ENCODE peak calls at places on chromosomes 5 and 9, in six cellular contexts. G is H9; Z is tibial nerve; P is ovary; C is CD8-positive, alpha-beta T cell; M is transverse colon. D is an unnamed sample. For H3K4me1, the result is how much of the 10 kb centered on the place peaks cover.

GRCh38 chr5:34789021-34789531 is 49.9 kb upstream of the TTC23L start:
- DNase-seq in G (no peak), Z (no peak), P (no peak), C (no peak), M (no peak), D (peak)

GRCh38 chr9:89154651-89155336 is 23.8 kb downstream of the SHC3 start:
- DNase-seq in G (no peak), Z (no peak), P (no peak), C (no peak), M (no peak), D (no peak)

GRCh38 chr9:99162759-99163364 is 57.9 kb downstream of the TGFBR1 start:
- DNase-seq in G (no peak), Z (no peak), P (no peak), C (no peak), M (no peak), D (no peak)

GRCh38 chr5:142014911-142015584 is 2.2 kb upstream of the GNPDA1 start:
- DNase-seq in G (no peak), Z (peak), P (peak), C (no peak), M (no peak), D (no peak)

GRCh38 chr5:170791325-170791954 is 7.9 kb downstream of the GABRP start:
- DNase-seq in G (peak), Z (peak), P (no peak), C (no peak), M (peak), D (peak)

GRCh38 chr9:127722055-127722454 is 6.2 kb downstream of the TTC16 start:
- DNase-seq in G (no peak), Z (no peak), P (no peak), C (no peak), M (no peak), D (no peak)

GRCh38 chr5:36403601-36404311 is 102.1 kb upstream of the RANBP3L start:
- DNase-seq in G (no peak), Z (peak), P (peak), C (no peak), M (no peak), D (peak)

GRCh38 chr5:150131461-150131860 is 24.2 kb downstream of the PDGFRB start:
- DNase-seq in G (no peak), Z (no peak), P (no peak), C (no peak), M (no peak), D (no peak)

GRCh38 chr5:54024466-54024865 is 285.9 kb downstream of the ARL15 start:
- DNase-seq in G (no peak), Z (no peak), P (no peak), C (no peak), M (no peak), D (no peak)

GRCh38 chr5:132426525-132427138 is 57.1 kb downstream of the SLC22A5 start:
- DNase-seq in G (peak), Z (peak), P (peak), C (peak), M (peak), D (peak)

GRCh38 chr5:173809014-173809413 is 79.1 kb upstream of the CPEB4 start:
- DNase-seq in G (no peak), Z (no peak), P (no peak), C (no peak), M (no peak), D (no peak)

GRCh38 chr9:69546265-69546664 is 125.9 kb downstream of the APBA1 start:
- DNase-seq in G (peak), Z (no peak), P (no peak), C (no peak), M (peak), D (peak)

GRCh38 chr9:70484232-70485130 is 70.0 kb upstream of the KLF9 start:
- DNase-seq in G (peak), Z (peak), P (peak), C (no peak), M (peak), D (peak)

GRCh38 chr5:169226904-169227303 is 74.0 kb downstream of the SLIT3 start:
- DNase-seq in G (no peak), Z (no peak), P (no peak), C (no peak), M (no peak), D (no peak)
- TF ChIP-seq CTCF in G (peak), Z (no peak), P (no peak), C (no peak), M (no peak), D (no peak)

GRCh38 chr9:135678236-135679017 is 15.3 kb downstream of the LCN9 start:
- DNase-seq in G (no peak), Z (no peak), P (no peak), C (no peak), M (no peak), D (no peak)
- H3K4me1 ChIP-seq in G (under half), Z (under half), P (under half), C (under half), M (under half), D (under half)

DNA sequence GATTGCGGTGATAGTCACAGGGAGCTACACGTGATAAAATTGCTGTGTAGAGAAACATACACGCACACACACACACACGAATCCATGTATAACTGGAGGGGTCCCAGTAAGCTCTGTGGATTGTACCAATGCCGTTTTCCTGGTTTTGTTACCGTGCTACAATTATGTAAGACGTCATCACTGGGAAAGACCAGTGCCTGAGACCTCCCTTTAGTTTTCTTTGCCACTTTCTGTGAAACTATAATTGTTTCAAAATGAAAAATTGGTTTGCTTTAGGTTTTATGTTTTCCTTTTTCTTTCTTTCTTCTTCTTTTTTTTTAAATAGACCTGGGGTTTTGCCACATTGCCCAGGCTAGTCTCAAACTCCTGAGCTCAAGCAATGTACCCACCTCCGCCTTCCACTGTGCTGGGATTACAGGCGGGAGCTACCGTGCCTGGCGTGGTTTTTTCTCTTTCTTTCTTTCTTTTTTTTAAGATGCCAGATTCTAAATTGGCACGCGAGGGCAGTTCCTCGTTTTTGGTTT is 21.3 kb downstream of the OR2V2 start:
- DNase-seq in G (no peak), Z (no peak), P (no peak), C (no peak), M (no peak), D (no peak)
- H3K27ac ChIP-seq in G (no peak), Z (no peak), P (no peak), C (no peak), M (no peak), D (no peak)

DNA sequence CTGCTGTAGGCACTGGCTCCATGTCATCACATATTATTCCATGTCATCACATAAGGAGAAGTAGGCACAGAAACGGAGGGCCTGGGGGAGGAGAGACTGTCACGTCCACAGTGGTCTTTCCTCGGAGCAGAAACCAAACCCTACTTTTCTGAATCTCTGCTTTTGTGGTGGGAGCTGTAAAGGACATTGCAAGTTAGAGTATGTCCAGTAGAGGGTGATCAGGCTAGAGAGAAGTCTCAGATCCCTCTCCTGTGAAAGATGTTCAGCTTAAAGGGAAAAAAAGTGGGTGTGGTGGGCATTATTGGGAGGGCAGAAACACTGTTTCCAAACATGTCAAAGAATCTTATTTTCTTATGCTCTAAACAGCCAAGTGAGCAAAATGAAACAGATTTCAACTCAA is 19.4 kb upstream of the FBP2 start:
- DNase-seq in G (no peak), Z (no peak), P (no peak), C (no peak), M (no peak), D (no peak)
- TF ChIP-seq CTCF in G (peak), Z (no peak), P (no peak), C (no peak), M (no peak), D (no peak)

DNA sequence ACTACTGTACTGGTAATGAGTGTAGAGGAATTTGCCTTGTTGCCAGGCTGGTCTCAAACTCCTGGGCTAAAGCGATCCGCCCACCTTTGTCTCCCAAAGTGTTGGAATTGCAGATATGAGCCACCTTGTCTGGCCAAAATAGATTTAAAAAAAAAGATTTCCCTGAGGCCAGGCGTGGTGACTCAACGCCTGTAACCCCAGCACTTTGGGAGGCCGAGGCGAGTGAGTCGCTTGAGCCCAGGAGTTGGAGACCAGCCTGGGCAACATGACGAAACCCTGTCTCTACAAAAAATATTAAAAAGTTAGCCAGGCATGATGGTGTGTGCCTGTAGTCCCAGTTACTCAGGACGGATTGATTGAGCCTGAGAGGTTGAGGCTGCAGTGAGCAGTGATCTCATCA is 62.5 kb downstream of the IPO11 start:
- DNase-seq in G (no peak), Z (no peak), P (no peak), C (no peak), M (no peak), D (no peak)
- H3K4me1 ChIP-seq in G (under half), Z (under half), P (under half), C (under half), M (under half), D (under half)